ENCODE peak calls at places on chromosomes 7 and 10, in eight cellular contexts. One of them, this sample, is unnamed.

GRCh38 chr7:99639267-99639666 is 22.5 kb downstream of the ZSCAN25 start:
- DNase-seq in cerebellar cortex: no peak
- DNase-seq in activated gamma-delta T cell: no peak
- DNase-seq in SK-N-SH: no peak
- DNase-seq in occipital lobe: no peak
- DNase-seq in chondrocyte: no peak
- DNase-seq in HCEC 1CT: no peak
- DNase-seq in T47D: no peak
- DNase-seq in this sample: no peak

GRCh38 chr7:42106562-42106961 is 130.4 kb downstream of the GLI3 start:
- DNase-seq in cerebellar cortex: no peak
- DNase-seq in activated gamma-delta T cell: no peak
- DNase-seq in SK-N-SH: no peak
- DNase-seq in occipital lobe: no peak
- DNase-seq in chondrocyte: no peak
- DNase-seq in HCEC 1CT: peak; percentile 30
- DNase-seq in T47D: no peak
- DNase-seq in this sample: no peak

GRCh38 chr7:18614841-18615240 is 119.3 kb downstream of the HDAC9 start:
- DNase-seq in cerebellar cortex: no peak
- DNase-seq in activated gamma-delta T cell: no peak
- DNase-seq in SK-N-SH: no peak
- DNase-seq in occipital lobe: no peak
- DNase-seq in chondrocyte: no peak
- DNase-seq in HCEC 1CT: no peak
- DNase-seq in T47D: no peak
- DNase-seq in this sample: no peak

GRCh38 chr10:101358706-101359300 is 4.8 kb downstream of the BTRC start:
- DNase-seq in cerebellar cortex: no peak
- DNase-seq in activated gamma-delta T cell: no peak
- DNase-seq in SK-N-SH: no peak
- DNase-seq in occipital lobe: no peak
- DNase-seq in chondrocyte: no peak
- DNase-seq in HCEC 1CT: peak; percentile 83
- DNase-seq in T47D: no peak
- DNase-seq in this sample: no peak

GRCh38 chr10:72954596-72955569 is at the start of gene PLA2G12B:
- DNase-seq in cerebellar cortex: peak; percentile 55
- DNase-seq in activated gamma-delta T cell: no peak
- DNase-seq in SK-N-SH: peak; percentile 38
- DNase-seq in occipital lobe: no peak
- DNase-seq in chondrocyte: no peak
- DNase-seq in HCEC 1CT: no peak
- DNase-seq in T47D: no peak
- DNase-seq in this sample: no peak

GRCh38 chr10:7544203-7544602 is 122.6 kb downstream of the ITIH5 start:
- DNase-seq in cerebellar cortex: no peak
- DNase-seq in activated gamma-delta T cell: no peak
- DNase-seq in SK-N-SH: no peak
- DNase-seq in occipital lobe: no peak
- DNase-seq in chondrocyte: no peak
- DNase-seq in HCEC 1CT: no peak
- DNase-seq in T47D: no peak
- DNase-seq in this sample: no peak

GRCh38 chr7:156156734-156157408 is 344.6 kb upstream of the SHH start:
- DNase-seq in cerebellar cortex: peak; percentile 20
- DNase-seq in activated gamma-delta T cell: no peak
- DNase-seq in SK-N-SH: peak; percentile 43
- DNase-seq in occipital lobe: no peak
- DNase-seq in chondrocyte: no peak
- DNase-seq in HCEC 1CT: no peak
- DNase-seq in T47D: no peak
- DNase-seq in this sample: no peak

GRCh38 chr7:151999337-152000090 is 26.0 kb upstream of the GALNT11 start:
- DNase-seq in cerebellar cortex: no peak
- DNase-seq in activated gamma-delta T cell: no peak
- DNase-seq in SK-N-SH: no peak
- DNase-seq in occipital lobe: no peak
- DNase-seq in chondrocyte: no peak
- DNase-seq in HCEC 1CT: peak; percentile 17
- DNase-seq in T47D: no peak
- DNase-seq in this sample: no peak

GRCh38 chr7:102429141-102429904 is 4.1 kb upstream of the ORAI2 start:
- DNase-seq in cerebellar cortex: no peak
- DNase-seq in activated gamma-delta T cell: no peak
- DNase-seq in SK-N-SH: no peak
- DNase-seq in occipital lobe: no peak
- DNase-seq in chondrocyte: no peak
- DNase-seq in HCEC 1CT: no peak
- DNase-seq in T47D: no peak
- DNase-seq in this sample: no peak

GRCh38 chr7:85384376-85384775 is 197.5 kb upstream of the SEMA3D start:
- DNase-seq in cerebellar cortex: no peak
- DNase-seq in activated gamma-delta T cell: no peak
- DNase-seq in SK-N-SH: no peak
- DNase-seq in occipital lobe: no peak
- DNase-seq in chondrocyte: no peak
- DNase-seq in HCEC 1CT: no peak
- DNase-seq in T47D: no peak
- DNase-seq in this sample: no peak

GRCh38 chr7:128031901-128032604 is 816 bp upstream of the LRRC4 start:
- DNase-seq in cerebellar cortex: peak; percentile 61
- DNase-seq in activated gamma-delta T cell: no peak
- DNase-seq in SK-N-SH: peak; percentile 92
- DNase-seq in occipital lobe: peak; percentile 42
- DNase-seq in chondrocyte: no peak
- DNase-seq in HCEC 1CT: peak; percentile 93
- DNase-seq in T47D: no peak
- DNase-seq in this sample: peak; percentile 89

GRCh38 chr10:11793762-11794479 is 29.2 kb upstream of the PROSER2 start:
- DNase-seq in cerebellar cortex: no peak
- DNase-seq in activated gamma-delta T cell: no peak
- DNase-seq in SK-N-SH: no peak
- DNase-seq in occipital lobe: no peak
- DNase-seq in chondrocyte: no peak
- DNase-seq in HCEC 1CT: peak; percentile 57
- DNase-seq in T47D: no peak
- DNase-seq in this sample: no peak

GRCh38 chr7:139739863-139740597 is 37.8 kb downstream of the HIPK2 start:
- DNase-seq in cerebellar cortex: peak; percentile 40
- DNase-seq in activated gamma-delta T cell: no peak
- DNase-seq in SK-N-SH: no peak
- DNase-seq in occipital lobe: peak; percentile 70
- DNase-seq in chondrocyte: no peak
- DNase-seq in HCEC 1CT: no peak
- DNase-seq in T47D: no peak
- DNase-seq in this sample: no peak

GRCh38 chr7:41029072-41029492 is 673.8 kb downstream of the INHBA start:
- DNase-seq in cerebellar cortex: no peak
- DNase-seq in activated gamma-delta T cell: no peak
- DNase-seq in SK-N-SH: no peak
- DNase-seq in occipital lobe: peak; percentile 5
- DNase-seq in chondrocyte: no peak
- DNase-seq in HCEC 1CT: peak; percentile 98
- DNase-seq in T47D: no peak
- DNase-seq in this sample: peak; percentile 99

GRCh38 chr10:33008499-33009243 is 50.6 kb upstream of the ITGB1 start:
- DNase-seq in cerebellar cortex: peak; percentile 87
- DNase-seq in activated gamma-delta T cell: no peak
- DNase-seq in SK-N-SH: peak; percentile 75
- DNase-seq in occipital lobe: peak; percentile 19
- DNase-seq in chondrocyte: no peak
- DNase-seq in HCEC 1CT: peak; percentile 81
- DNase-seq in T47D: peak; percentile 27
- DNase-seq in this sample: peak; percentile 90

GRCh38 chr10:14093735-14094484 is 236.8 kb downstream of the FRMD4A start:
- DNase-seq in cerebellar cortex: peak; percentile 43
- DNase-seq in activated gamma-delta T cell: no peak
- DNase-seq in SK-N-SH: peak; percentile 52
- DNase-seq in occipital lobe: no peak
- DNase-seq in chondrocyte: no peak
- DNase-seq in HCEC 1CT: peak; percentile 54
- DNase-seq in T47D: peak; percentile 18
- DNase-seq in this sample: peak; percentile 40

GRCh38 chr10:9081253-9081652 is 1026.8 kb downstream of the GATA3 start:
- DNase-seq in cerebellar cortex: no peak
- DNase-seq in activated gamma-delta T cell: no peak
- DNase-seq in SK-N-SH: no peak
- DNase-seq in occipital lobe: no peak
- DNase-seq in chondrocyte: no peak
- DNase-seq in HCEC 1CT: no peak
- DNase-seq in T47D: no peak
- DNase-seq in this sample: no peak

GRCh38 chr7:38916396-38916795 is 7.4 kb upstream of the VPS41 start:
- DNase-seq in cerebellar cortex: no peak
- DNase-seq in activated gamma-delta T cell: no peak
- DNase-seq in SK-N-SH: no peak
- DNase-seq in occipital lobe: no peak
- DNase-seq in chondrocyte: no peak
- DNase-seq in HCEC 1CT: no peak
- DNase-seq in T47D: no peak
- DNase-seq in this sample: no peak

GRCh38 chr7:98810166-98810802 is 59.5 kb downstream of the TMEM130 start:
- DNase-seq in cerebellar cortex: peak; percentile 15
- DNase-seq in activated gamma-delta T cell: no peak
- DNase-seq in SK-N-SH: peak; percentile 77
- DNase-seq in occipital lobe: peak; percentile 13
- DNase-seq in chondrocyte: no peak
- DNase-seq in HCEC 1CT: no peak
- DNase-seq in T47D: no peak
- DNase-seq in this sample: no peak

GRCh38 chr10:23359692-23360380 is 15.2 kb upstream of the C10orf67 start:
- DNase-seq in cerebellar cortex: no peak
- DNase-seq in activated gamma-delta T cell: no peak
- DNase-seq in SK-N-SH: no peak
- DNase-seq in occipital lobe: no peak
- DNase-seq in chondrocyte: no peak
- DNase-seq in HCEC 1CT: no peak
- DNase-seq in T47D: no peak
- DNase-seq in this sample: no peak

GRCh38 chr7:2210551-2211258 is 22.0 kb downstream of the MAD1L1 start:
- DNase-seq in cerebellar cortex: no peak
- DNase-seq in activated gamma-delta T cell: no peak
- DNase-seq in SK-N-SH: no peak
- DNase-seq in occipital lobe: no peak
- DNase-seq in chondrocyte: peak; percentile 85
- DNase-seq in HCEC 1CT: no peak
- DNase-seq in T47D: no peak
- DNase-seq in this sample: no peak

GRCh38 chr7:151038951-151039849 is 9.1 kb upstream of the ASIC3 start:
- DNase-seq in cerebellar cortex: no peak
- DNase-seq in activated gamma-delta T cell: peak; percentile 22
- DNase-seq in SK-N-SH: peak; percentile 87
- DNase-seq in occipital lobe: peak; percentile 39
- DNase-seq in chondrocyte: no peak
- DNase-seq in HCEC 1CT: peak; percentile 84
- DNase-seq in T47D: no peak
- DNase-seq in this sample: peak; percentile 94

GRCh38 chr7:156577645-156578577 is 62.7 kb upstream of the RNF32 start:
- DNase-seq in cerebellar cortex: no peak
- DNase-seq in activated gamma-delta T cell: no peak
- DNase-seq in SK-N-SH: no peak
- DNase-seq in occipital lobe: peak; percentile 4
- DNase-seq in chondrocyte: no peak
- DNase-seq in HCEC 1CT: no peak
- DNase-seq in T47D: no peak
- DNase-seq in this sample: no peak

GRCh38 chr10:131701131-131701947 is 199.5 kb upstream of the PPP2R2D start:
- DNase-seq in cerebellar cortex: no peak
- DNase-seq in activated gamma-delta T cell: no peak
- DNase-seq in SK-N-SH: peak; percentile 11
- DNase-seq in occipital lobe: no peak
- DNase-seq in chondrocyte: peak; percentile 87
- DNase-seq in HCEC 1CT: no peak
- DNase-seq in T47D: no peak
- DNase-seq in this sample: no peak

GRCh38 chr10:34740321-34740720 is 74.8 kb downstream of the PARD3 start:
- DNase-seq in cerebellar cortex: no peak
- DNase-seq in activated gamma-delta T cell: no peak
- DNase-seq in SK-N-SH: no peak
- DNase-seq in occipital lobe: no peak
- DNase-seq in chondrocyte: no peak
- DNase-seq in HCEC 1CT: no peak
- DNase-seq in T47D: no peak
- DNase-seq in this sample: no peak

GRCh38 chr7:76428149-76428823 is 3.5 kb downstream of the ZP3 start:
- DNase-seq in cerebellar cortex: no peak
- DNase-seq in activated gamma-delta T cell: no peak
- DNase-seq in SK-N-SH: no peak
- DNase-seq in occipital lobe: no peak
- DNase-seq in chondrocyte: no peak
- DNase-seq in HCEC 1CT: no peak
- DNase-seq in T47D: no peak
- DNase-seq in this sample: no peak

GRCh38 chr7:107754642-107755041 is 10.7 kb downstream of the CBLL1 start:
- DNase-seq in cerebellar cortex: no peak
- DNase-seq in activated gamma-delta T cell: no peak
- DNase-seq in SK-N-SH: no peak
- DNase-seq in occipital lobe: no peak
- DNase-seq in chondrocyte: no peak
- DNase-seq in HCEC 1CT: no peak
- DNase-seq in T47D: no peak
- DNase-seq in this sample: no peak

GRCh38 chr10:75860009-75860408 is 428.6 kb downstream of the LRMDA start:
- DNase-seq in cerebellar cortex: no peak
- DNase-seq in activated gamma-delta T cell: no peak
- DNase-seq in SK-N-SH: no peak
- DNase-seq in occipital lobe: no peak
- DNase-seq in chondrocyte: no peak
- DNase-seq in HCEC 1CT: no peak
- DNase-seq in T47D: no peak
- DNase-seq in this sample: no peak